ENCODE peak calls at places on chromosome 12, in five cellular contexts. One of them, this sample, is unnamed.

GRCh38 chr12:118571730-118572129 is 195.4 kb downstream of the SUDS3 start:
- DNase-seq in IMR-90: no peak
- DNase-seq in A549: no peak
- DNase-seq in HepG2: no peak
- DNase-seq in ovary: no peak
- DNase-seq in this sample: no peak

GRCh38 chr12:121812320-121812871 is 8.6 kb downstream of the SETD1B start:
- DNase-seq in IMR-90: peak
- DNase-seq in A549: peak
- DNase-seq in HepG2: no peak
- DNase-seq in ovary: peak
- DNase-seq in this sample: peak

GRCh38 chr12:2052861-2053674 is at the start of gene CACNA1C:
- DNase-seq in IMR-90: peak
- DNase-seq in A549: no peak
- DNase-seq in HepG2: no peak
- DNase-seq in ovary: peak
- DNase-seq in this sample: peak

GRCh38 chr12:105820407-105821140 is 318.2 kb downstream of the NUAK1 start:
- DNase-seq in IMR-90: peak
- DNase-seq in A549: no peak
- DNase-seq in HepG2: peak
- DNase-seq in ovary: peak
- DNase-seq in this sample: peak

GRCh38 chr12:26636710-26637328 is 196.2 kb downstream of the ITPR2 start:
- DNase-seq in IMR-90: peak
- DNase-seq in A549: peak
- DNase-seq in HepG2: peak
- DNase-seq in ovary: no peak
- DNase-seq in this sample: no peak

GRCh38 chr12:64538146-64538545 is 72.1 kb upstream of the RASSF3 start:
- DNase-seq in IMR-90: peak
- DNase-seq in A549: no peak
- DNase-seq in HepG2: no peak
- DNase-seq in ovary: no peak
- DNase-seq in this sample: no peak

GRCh38 chr12:54984602-54985376 is at the start of gene TESPA1:
- DNase-seq in IMR-90: no peak
- DNase-seq in A549: no peak
- DNase-seq in HepG2: no peak
- DNase-seq in ovary: peak
- DNase-seq in this sample: peak

GRCh38 chr12:47343684-47344567 is 264.2 kb upstream of the AMIGO2 start:
- DNase-seq in IMR-90: peak
- DNase-seq in A549: no peak
- DNase-seq in HepG2: no peak
- DNase-seq in ovary: no peak
- DNase-seq in this sample: no peak

GRCh38 chr12:28575593-28576205 is 385.4 kb downstream of the CCDC91 start:
- DNase-seq in IMR-90: no peak
- DNase-seq in A549: no peak
- DNase-seq in HepG2: no peak
- DNase-seq in ovary: no peak
- DNase-seq in this sample: no peak

GRCh38 chr12:69099201-69099837 is 140.1 kb upstream of the CPSF6 start:
- DNase-seq in IMR-90: no peak
- DNase-seq in A549: no peak
- DNase-seq in HepG2: no peak
- DNase-seq in ovary: no peak
- DNase-seq in this sample: no peak

GRCh38 chr12:51632598-51632997 is 41.6 kb downstream of the SCN8A start:
- DNase-seq in IMR-90: no peak
- DNase-seq in A549: no peak
- DNase-seq in HepG2: no peak
- DNase-seq in ovary: no peak
- DNase-seq in this sample: no peak

GRCh38 chr12:61920230-61920629 is 340.0 kb upstream of the USP15 start:
- DNase-seq in IMR-90: no peak
- DNase-seq in A549: no peak
- DNase-seq in HepG2: no peak
- DNase-seq in ovary: no peak
- DNase-seq in this sample: no peak

GRCh38 chr12:52057958-52058576 is 6.8 kb downstream of the NR4A1 start:
- DNase-seq in IMR-90: no peak
- DNase-seq in A549: no peak
- DNase-seq in HepG2: no peak
- DNase-seq in ovary: peak
- DNase-seq in this sample: peak

GRCh38 chr12:52495385-52495784 is 2.3 kb upstream of the KRT6A start:
- DNase-seq in IMR-90: no peak
- DNase-seq in A549: peak
- DNase-seq in HepG2: no peak
- DNase-seq in ovary: no peak
- DNase-seq in this sample: no peak

GRCh38 chr12:39872425-39872824 is 233.5 kb downstream of the SLC2A13 start:
- DNase-seq in IMR-90: no peak
- DNase-seq in A549: no peak
- DNase-seq in HepG2: no peak
- DNase-seq in ovary: no peak
- DNase-seq in this sample: no peak

GRCh38 chr12:53996188-53996885 is 3.6 kb upstream of the HOXC9 start:
- DNase-seq in IMR-90: no peak
- DNase-seq in A549: no peak
- DNase-seq in HepG2: no peak
- DNase-seq in ovary: no peak
- DNase-seq in this sample: no peak

GRCh38 chr12:3315201-3315661 is 175.8 kb upstream of the PRMT8 start:
- DNase-seq in IMR-90: peak
- DNase-seq in A549: no peak
- DNase-seq in HepG2: no peak
- DNase-seq in ovary: peak
- DNase-seq in this sample: peak

GRCh38 chr12:3311491-3312103 is 179.4 kb upstream of the PRMT8 start:
- DNase-seq in IMR-90: no peak
- DNase-seq in A549: no peak
- DNase-seq in HepG2: no peak
- DNase-seq in ovary: no peak
- DNase-seq in this sample: no peak

GRCh38 chr12:3313066-3313465 is 177.9 kb upstream of the PRMT8 start:
- DNase-seq in IMR-90: peak
- DNase-seq in A549: no peak
- DNase-seq in HepG2: no peak
- DNase-seq in ovary: no peak
- DNase-seq in this sample: no peak

GRCh38 chr12:3314306-3314663 is 176.7 kb upstream of the PRMT8 start:
- DNase-seq in IMR-90: no peak
- DNase-seq in A549: no peak
- DNase-seq in HepG2: no peak
- DNase-seq in ovary: no peak
- DNase-seq in this sample: no peak

DNA sequence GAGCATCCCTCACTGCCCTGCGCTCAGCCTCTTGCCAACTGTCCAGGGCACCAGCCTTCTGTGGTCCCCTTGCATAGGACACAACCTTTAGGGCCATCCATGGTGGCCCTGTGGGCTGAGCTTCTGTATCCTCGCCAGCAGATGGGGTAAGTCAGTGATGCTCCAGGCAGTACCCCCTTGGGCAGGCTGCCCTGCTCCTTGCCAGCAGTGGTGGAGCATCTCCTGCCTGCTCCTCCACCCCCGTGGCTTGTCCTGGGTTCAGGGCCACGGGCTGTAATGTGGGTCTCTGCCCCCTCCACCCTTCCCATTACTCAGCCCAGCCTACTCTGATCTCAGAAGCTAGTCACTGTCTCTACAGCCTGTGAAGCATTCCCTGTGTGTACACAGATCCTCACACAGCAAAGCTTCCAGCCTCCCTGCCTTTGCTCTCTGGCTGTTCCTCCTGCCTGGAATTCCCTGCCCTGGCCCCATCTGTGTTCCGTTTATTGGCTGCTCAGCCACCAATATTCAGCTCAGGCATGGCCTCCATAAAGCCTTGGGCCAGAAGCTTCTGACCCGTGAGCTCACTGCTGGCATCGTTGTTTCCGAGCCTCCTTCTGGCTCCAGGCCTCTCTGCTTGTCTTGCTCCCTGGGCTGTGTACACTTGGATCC is 177.2 kb upstream of the PRMT8 start:
- DNase-seq in IMR-90: peak
- DNase-seq in A549: peak
- DNase-seq in HepG2: peak
- DNase-seq in ovary: no peak
- DNase-seq in this sample: peak
- TF ChIP-seq CTCF in IMR-90: peak
- TF ChIP-seq CTCF in A549: peak
- TF ChIP-seq CTCF in HepG2: peak
- TF ChIP-seq CTCF in ovary: no peak
- TF ChIP-seq CTCF in this sample: peak

GRCh38 chr12:83642205-83642604 is 955.5 kb downstream of the TMTC2 start:
- DNase-seq in IMR-90: no peak
- DNase-seq in A549: no peak
- DNase-seq in HepG2: no peak
- DNase-seq in ovary: no peak
- DNase-seq in this sample: no peak
- TF ChIP-seq POLR2A in IMR-90: no peak
- TF ChIP-seq POLR2A in A549: no peak
- TF ChIP-seq POLR2A in HepG2: no peak
- TF ChIP-seq POLR2A in ovary: no peak
- TF ChIP-seq POLR2A in this sample: no peak

GRCh38 chr12:67998379-67998778 is 9.1 kb downstream of the IFNG-AS1 start:
- DNase-seq in IMR-90: no peak
- DNase-seq in A549: no peak
- DNase-seq in HepG2: no peak
- DNase-seq in ovary: no peak
- DNase-seq in this sample: no peak

GRCh38 chr12:67999244-67999643 is 10.0 kb downstream of the IFNG-AS1 start:
- DNase-seq in IMR-90: no peak
- DNase-seq in A549: no peak
- DNase-seq in HepG2: no peak
- DNase-seq in ovary: no peak
- DNase-seq in this sample: no peak

GRCh38 chr12:68003777-68004176 is 14.5 kb downstream of the IFNG-AS1 start:
- DNase-seq in IMR-90: no peak
- DNase-seq in A549: no peak
- DNase-seq in HepG2: no peak
- DNase-seq in ovary: no peak
- DNase-seq in this sample: no peak

GRCh38 chr12:68007023-68007422 is 17.8 kb downstream of the IFNG-AS1 start:
- DNase-seq in IMR-90: no peak
- DNase-seq in A549: no peak
- DNase-seq in HepG2: no peak
- DNase-seq in ovary: no peak
- DNase-seq in this sample: no peak

DNA sequence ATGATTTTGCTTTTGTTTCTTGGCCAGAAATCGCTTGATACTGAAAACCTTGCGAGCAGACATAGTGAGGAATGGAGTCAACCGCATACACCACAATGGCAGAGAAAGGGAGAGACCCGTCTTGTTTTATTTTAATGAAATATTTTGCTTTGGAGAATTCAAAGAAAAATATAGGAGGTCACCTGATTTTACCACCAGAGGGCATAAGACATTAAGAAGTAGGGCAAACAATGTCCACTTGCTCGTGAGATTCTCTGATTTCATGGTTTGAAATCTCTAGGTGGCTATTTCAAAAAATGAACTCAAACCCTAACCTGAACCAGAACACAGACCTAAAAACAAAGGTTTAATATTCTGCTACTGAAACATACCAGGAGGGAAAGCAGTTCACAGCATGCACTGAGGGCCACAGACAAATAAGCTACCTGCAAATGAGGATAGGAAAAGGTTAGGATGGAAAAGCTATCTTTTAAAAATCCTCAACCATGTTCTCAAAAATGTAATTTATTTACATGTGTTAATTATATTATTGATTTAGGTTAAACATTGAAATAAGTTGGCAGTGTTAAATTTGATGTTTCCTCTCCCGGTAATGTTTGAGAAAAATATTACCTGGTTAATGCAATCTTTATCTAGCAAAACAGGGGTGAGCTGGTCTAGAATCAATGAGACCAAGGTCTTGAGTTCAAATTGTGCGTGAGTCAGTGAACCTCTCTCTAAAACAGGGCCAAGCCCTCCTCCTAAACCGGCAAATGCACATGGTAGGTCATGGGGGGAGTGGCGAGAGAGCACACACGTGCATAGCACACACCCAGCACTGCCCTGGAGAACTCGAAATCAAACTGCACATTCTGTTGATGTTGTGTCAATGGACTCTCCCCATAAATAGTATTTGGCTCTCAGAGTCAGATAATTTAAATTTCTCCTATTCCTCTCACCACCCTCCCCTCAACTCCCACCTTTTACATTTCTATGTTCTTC is 12.5 kb downstream of the IFNG-AS1 start:
- DNase-seq in IMR-90: peak
- DNase-seq in A549: no peak
- DNase-seq in HepG2: no peak
- DNase-seq in ovary: no peak
- DNase-seq in this sample: no peak
- TF ChIP-seq CTCF in IMR-90: peak
- TF ChIP-seq CTCF in A549: peak
- TF ChIP-seq CTCF in HepG2: no peak
- TF ChIP-seq CTCF in ovary: no peak
- TF ChIP-seq CTCF in this sample: no peak

DNA sequence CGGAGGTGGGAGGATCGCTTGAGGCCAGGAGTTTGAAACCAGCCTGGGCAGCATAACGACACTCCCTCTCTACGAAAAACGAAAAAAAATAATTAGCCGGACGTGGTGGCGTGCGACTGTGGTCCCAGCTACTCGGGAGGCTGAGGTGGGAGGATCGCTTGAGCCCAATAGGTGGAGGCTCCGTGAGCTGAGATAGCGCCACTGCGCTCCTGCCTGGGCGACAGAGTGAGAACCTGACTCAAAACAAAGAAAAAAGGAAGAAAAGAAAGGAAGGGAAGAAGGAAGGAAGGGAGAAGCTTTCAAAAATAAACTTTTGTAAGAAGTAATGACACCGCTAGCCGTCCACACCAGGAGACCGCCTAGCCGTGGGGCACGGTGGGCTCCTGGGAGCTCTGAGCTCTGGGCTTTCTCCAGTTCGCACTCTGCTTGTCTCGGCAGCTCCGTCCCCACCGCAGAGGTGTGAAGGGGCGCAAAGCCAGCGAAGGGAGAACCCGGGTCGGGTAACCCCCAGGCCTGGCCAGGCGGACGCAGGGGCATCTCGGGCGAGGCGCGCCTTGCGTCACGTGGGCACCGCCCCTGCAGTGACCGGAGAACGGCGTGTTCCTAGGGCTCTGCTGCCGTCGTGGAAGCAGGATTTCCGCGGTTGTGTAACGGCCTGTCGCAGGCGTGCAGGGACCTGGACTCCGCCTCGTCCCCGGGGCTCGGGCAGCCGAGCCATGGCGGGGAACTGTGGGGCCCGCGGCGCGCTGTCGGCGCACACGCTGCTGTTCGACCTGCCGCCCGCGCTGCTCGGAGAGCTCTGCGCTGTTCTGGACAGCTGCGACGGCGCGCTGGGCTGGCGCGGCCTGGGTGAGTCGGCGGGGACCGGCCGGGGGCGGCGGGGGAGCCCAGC is at the start of gene IRAK3:
- DNase-seq in IMR-90: peak
- DNase-seq in A549: no peak
- DNase-seq in HepG2: no peak
- DNase-seq in ovary: peak
- DNase-seq in this sample: peak
- TF ChIP-seq POLR2A in IMR-90: no peak
- TF ChIP-seq POLR2A in A549: no peak
- TF ChIP-seq POLR2A in HepG2: no peak
- TF ChIP-seq POLR2A in ovary: peak
- TF ChIP-seq POLR2A in this sample: peak

This sample was measured in heart left ventricle.